ENCODE peak calls at places on chromosomes 3 and 15, in seven cellular contexts. I is K562, C is GM12878, M is upper lobe of left lung, D is HepG2, J is HCT116, R is Panc1. U is an unnamed sample.

GRCh38 chr3:12974819-12975218 is 98.4 kb downstream of the IQSEC1 start:
- ATAC-seq in M (no peak), J (no peak), R (peak), I (no peak), D (no peak), C (peak), U (no peak)

GRCh38 chr3:172296248-172296974 is 151.8 kb downstream of the GHSR start:
- ATAC-seq in R (peak), I (no peak), J (no peak), D (peak), C (no peak), M (no peak), U (no peak)

GRCh38 chr3:48687220-48687678 is 1.5 kb upstream of the NCKIPSD start:
- ATAC-seq in D (no peak), C (no peak), I (no peak), R (no peak), M (no peak), J (no peak), U (no peak)

GRCh38 chr15:40464595-40465185 is 6.1 kb upstream of the CHST14 start:
- ATAC-seq in C (peak), J (no peak), D (no peak), I (no peak), M (no peak), R (no peak), U (no peak)

GRCh38 chr3:119586707-119587317 is 7.5 kb downstream of the ADPRH start:
- ATAC-seq in I (no peak), M (no peak), J (no peak), D (no peak), C (no peak), R (no peak), U (no peak)

GRCh38 chr3:115616461-115616860 is 6.8 kb upstream of the GAP43 start:
- ATAC-seq in D (no peak), R (no peak), M (no peak), C (peak), I (no peak), J (no peak), U (no peak)

GRCh38 chr15:36544518-36545383 is 34.7 kb upstream of the CDIN1 start:
- ATAC-seq in R (no peak), I (no peak), D (no peak), C (no peak), J (no peak), M (no peak), U (no peak)

GRCh38 chr3:129822679-129823078 is 70.8 kb downstream of the TMCC1 start:
- ATAC-seq in R (no peak), D (no peak), M (peak), C (no peak), J (no peak), I (no peak), U (peak)

GRCh38 chr3:24450142-24450932 is 44.3 kb downstream of the THRB start:
- ATAC-seq in M (no peak), I (peak), J (no peak), R (no peak), C (no peak), D (peak), U (no peak)

GRCh38 chr15:64926661-64927060 is 15.0 kb downstream of the ANKDD1A start:
- ATAC-seq in R (no peak), I (no peak), D (no peak), M (no peak), J (no peak), C (no peak), U (no peak)

GRCh38 chr3:126493731-126494130 is 18.0 kb upstream of the ZXDC start:
- ATAC-seq in D (no peak), R (no peak), J (no peak), C (peak), M (no peak), I (no peak), U (no peak)

GRCh38 chr3:114310701-114311100 is 16.9 kb downstream of the TIGIT start:
- ATAC-seq in J (no peak), C (no peak), R (no peak), M (no peak), I (no peak), D (no peak), U (no peak)

GRCh38 chr3:153601422-153601853 is 439.4 kb downstream of the RAP2B start:
- ATAC-seq in C (no peak), I (no peak), M (peak), D (no peak), J (no peak), R (no peak), U (no peak)

GRCh38 chr15:92810418-92811138 is 89.5 kb upstream of the CHD2 start:
- ATAC-seq in M (peak), C (peak), R (peak), D (no peak), I (peak), J (no peak), U (no peak)

GRCh38 chr3:193190387-193190786 is 50.6 kb upstream of the PLAAT1 start:
- ATAC-seq in R (peak), M (peak), I (peak), C (peak), D (peak), J (peak), U (no peak)

GRCh38 chr3:152333928-152334327 is 65.2 kb downstream of the MBNL1 start:
- ATAC-seq in M (no peak), C (peak), R (no peak), J (no peak), D (no peak), I (no peak), U (no peak)

GRCh38 chr3:40337136-40338108 is 27.9 kb downstream of the EIF1B start:
- ATAC-seq in C (peak), M (no peak), R (no peak), I (peak), J (no peak), D (no peak), U (no peak)

GRCh38 chr15:101070502-101071273 is 151.5 kb downstream of the LRRK1 start:
- ATAC-seq in I (no peak), M (peak), R (no peak), C (peak), D (peak), J (no peak), U (peak)

GRCh38 chr3:26438325-26438940 is 184.1 kb upstream of the LRRC3B start:
- ATAC-seq in R (no peak), I (no peak), C (no peak), J (no peak), D (no peak), M (no peak), U (no peak)

GRCh38 chr3:69400688-69401087 is 14.8 kb upstream of the FRMD4B start:
- ATAC-seq in J (no peak), I (no peak), C (no peak), M (no peak), D (no peak), R (no peak), U (no peak)

GRCh38 chr3:16472593-16472992 is 40.9 kb downstream of the RFTN1 start:
- ATAC-seq in I (no peak), R (no peak), M (no peak), J (no peak), D (no peak), C (no peak), U (peak)

GRCh38 chr3:66365023-66365581 is 135.7 kb downstream of the LRIG1 start:
- ATAC-seq in D (no peak), I (no peak), R (no peak), J (no peak), C (no peak), M (no peak), U (no peak)

GRCh38 chr3:43028678-43029490 is 49.8 kb downstream of the GASK1A start:
- ATAC-seq in D (peak), I (peak), J (no peak), R (no peak), C (no peak), M (no peak), U (no peak)

GRCh38 chr3:12356996-12357395 is 68.1 kb downstream of the PPARG start:
- ATAC-seq in D (no peak), I (no peak), C (peak), M (peak), R (peak), J (no peak), U (no peak)

GRCh38 chr3:73623996-73624362 is 762 bp downstream of the PDZRN3 start:
- ATAC-seq in C (no peak), D (no peak), R (no peak), I (no peak), M (peak), J (no peak), U (peak)

GRCh38 chr3:73622135-73622534 is 2.6 kb downstream of the PDZRN3 start:
- ATAC-seq in M (no peak), C (no peak), J (no peak), I (no peak), R (no peak), D (peak), U (peak)

GRCh38 chr3:73624363-73625123 is at the start of gene PDZRN3:
- ATAC-seq in I (no peak), J (no peak), D (peak), M (peak), C (no peak), R (no peak), U (peak)

GRCh38 chr3:73623316-73623715 is 1.4 kb downstream of the PDZRN3 start:
- ATAC-seq in D (no peak), R (no peak), M (no peak), C (no peak), I (no peak), J (no peak), U (no peak)

DNA sequence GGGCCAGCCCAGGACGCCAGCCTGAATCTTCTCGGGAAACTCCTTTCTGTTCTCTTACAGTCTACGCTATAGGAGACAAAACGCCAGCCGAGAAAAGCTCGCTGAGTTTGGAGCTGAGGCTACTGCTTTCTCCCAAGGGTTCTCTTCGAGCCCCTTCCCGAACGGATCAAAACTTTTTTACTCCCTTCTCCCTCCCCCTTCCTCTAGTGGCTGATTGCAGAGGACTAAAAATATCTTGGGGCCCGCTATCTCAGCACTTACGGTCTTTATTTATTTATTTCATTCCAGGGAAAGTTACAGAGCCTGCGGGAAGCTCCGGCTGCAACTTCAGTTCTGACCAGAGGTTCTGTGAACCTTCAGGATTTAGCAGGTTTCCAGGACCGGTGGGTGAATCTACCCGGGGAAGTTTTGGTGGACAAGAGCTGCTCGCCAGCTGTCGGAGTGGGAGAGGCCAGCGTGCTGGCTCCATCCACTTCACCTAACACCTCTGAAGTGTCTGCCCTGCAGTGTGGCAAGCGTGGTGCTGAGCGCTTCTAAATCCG is 454 bp upstream of the PDZRN3 start:
- ATAC-seq in I (no peak), M (peak), D (peak), C (no peak), R (no peak), J (no peak), U (peak)
- H3K27ac ChIP-seq in I (no peak), M (peak), D (no peak), C (no peak), R (no peak), J (no peak), U (peak)

GRCh38 chr15:43510230-43511011 is 7.0 kb upstream of the MAP1A start:
- ATAC-seq in D (peak), M (peak), I (peak), J (peak), R (peak), C (peak), U (peak)
- TF ChIP-seq POLR2AphosphoS5 in D (peak), M (peak), I (peak), J (peak), R (peak), C (peak), U (peak)

GRCh38 chr3:83189634-83190033 is 1428.2 kb upstream of the GBE1 start:
- ATAC-seq in C (peak), J (no peak), I (no peak), M (no peak), R (no peak), D (no peak), U (no peak)
- H3K4me3 ChIP-seq in C (no peak), J (no peak), I (no peak), M (no peak), R (no peak), D (no peak), U (no peak)

DNA sequence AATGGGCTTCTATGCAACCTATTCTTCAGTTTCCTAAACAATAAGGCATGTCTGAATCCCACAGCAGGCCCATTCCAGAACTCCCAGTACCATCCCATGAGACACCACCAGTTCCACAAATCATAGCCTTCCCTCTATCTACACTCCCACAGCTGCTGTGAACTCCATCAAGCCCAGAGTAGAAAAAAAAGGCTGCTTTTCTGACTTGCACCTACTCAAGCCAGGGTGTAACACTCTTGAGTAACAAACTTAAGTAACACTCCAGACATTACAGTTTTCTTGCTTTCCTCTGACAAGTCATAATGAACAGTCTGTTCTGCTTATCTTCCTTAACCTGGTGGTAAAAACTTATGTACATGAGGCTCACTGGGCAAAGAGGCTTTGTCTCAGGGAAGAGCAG is 283.1 kb downstream of the NFKBIZ start:
- ATAC-seq in C (no peak), R (no peak), J (no peak), D (no peak), M (peak), I (no peak), U (peak)
- H3K27ac ChIP-seq in C (no peak), R (no peak), J (no peak), D (no peak), M (peak), I (no peak), U (peak)

DNA sequence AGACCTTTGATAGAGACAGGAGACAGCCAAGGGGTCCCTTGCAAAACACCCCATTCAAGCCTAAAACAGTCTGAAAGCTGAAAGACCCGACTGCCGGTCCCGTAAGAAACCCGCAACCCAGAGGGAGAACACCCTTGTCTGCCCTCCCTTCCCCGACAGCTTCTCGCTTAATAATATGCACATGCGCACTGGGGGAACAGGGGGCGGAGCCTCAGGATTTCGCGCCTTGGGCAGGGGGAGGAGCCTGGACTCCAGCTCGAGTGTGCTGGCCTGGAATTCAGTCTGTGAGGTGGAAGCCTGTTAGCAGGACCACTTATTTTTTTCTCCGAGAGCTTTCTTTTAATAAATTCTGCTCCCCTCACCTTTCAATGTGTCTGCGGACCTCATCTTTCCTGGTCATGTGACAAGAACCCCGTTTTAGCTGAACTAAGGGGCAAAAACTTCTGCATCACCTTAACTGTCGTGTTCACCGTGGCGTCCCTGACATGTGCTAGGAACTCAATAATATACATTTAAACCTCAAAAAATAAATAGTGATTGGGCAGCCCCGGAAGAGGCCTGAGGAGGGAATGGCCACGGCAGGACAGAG is 17.0 kb downstream of the TNFAIP8L3 start:
- ATAC-seq in I (peak), R (no peak), C (peak), J (no peak), M (peak), D (no peak), U (peak)
- TF ChIP-seq POLR2AphosphoS5 in I (no peak), R (no peak), C (peak), J (no peak), M (no peak), D (no peak), U (peak)

GRCh38 chr3:139537795-139538538 is 1.6 kb downstream of the RBP1 start:
- ATAC-seq in J (peak), M (no peak), D (no peak), C (no peak), R (no peak), I (no peak), U (no peak)
- H3K4me3 ChIP-seq in J (peak), M (no peak), D (no peak), C (no peak), R (no peak), I (no peak), U (no peak)

GRCh38 chr3:64152100-64152499 is 73.2 kb downstream of the PRICKLE2 start:
- ATAC-seq in J (no peak), I (no peak), R (no peak), M (peak), D (no peak), C (no peak), U (peak)
- H3K27ac ChIP-seq in J (no peak), I (no peak), R (no peak), M (peak), D (no peak), C (no peak), U (peak)

DNA sequence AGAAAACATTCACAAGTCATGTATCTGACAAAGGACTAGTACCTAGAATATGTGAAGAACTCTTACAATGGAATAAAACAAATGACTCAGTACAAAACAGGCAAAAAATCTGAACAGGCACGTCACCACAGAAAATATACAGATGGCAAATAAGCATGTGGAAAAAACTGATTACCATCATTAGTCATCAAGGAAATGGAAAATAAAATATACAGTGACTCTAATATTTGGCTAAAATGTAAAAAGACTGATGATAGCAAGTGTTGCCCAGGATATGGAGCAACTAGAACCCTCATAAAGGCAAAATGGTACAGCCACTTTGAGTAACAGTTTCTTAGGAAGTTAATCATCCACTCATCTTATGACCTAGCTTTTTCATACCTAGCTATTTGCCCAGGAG is 95.8 kb upstream of the ABHD17C start:
- ATAC-seq in I (no peak), C (no peak), M (no peak), D (no peak), R (no peak), J (no peak), U (no peak)
- TF ChIP-seq POLR2AphosphoS5 in I (no peak), C (no peak), M (no peak), D (no peak), R (no peak), J (no peak), U (no peak)

GRCh38 chr3:151329368-151329767 is at the start of gene P2RY13:
- ATAC-seq in J (no peak), C (no peak), D (no peak), I (no peak), R (no peak), M (peak), U (no peak)
- H3K4me3 ChIP-seq in J (peak), C (no peak), D (no peak), I (no peak), R (no peak), M (no peak), U (no peak)

GRCh38 chr3:189576486-189576885 is 54.7 kb upstream of the TP63 start:
- ATAC-seq in J (no peak), C (no peak), I (no peak), M (no peak), R (no peak), D (no peak), U (no peak)

GRCh38 chr3:189572249-189572648 is 58.9 kb upstream of the TP63 start:
- ATAC-seq in M (no peak), J (no peak), D (no peak), R (no peak), I (no peak), C (peak), U (no peak)

GRCh38 chr3:189570916-189571315 is 60.3 kb upstream of the TP63 start:
- ATAC-seq in M (no peak), C (peak), I (no peak), J (no peak), D (no peak), R (no peak), U (no peak)

GRCh38 chr3:189569473-189569872 is 61.7 kb upstream of the TP63 start:
- ATAC-seq in J (no peak), R (no peak), M (no peak), D (no peak), I (no peak), C (no peak), U (no peak)

GRCh38 chr3:189573004-189573403 is 58.2 kb upstream of the TP63 start:
- ATAC-seq in R (no peak), I (no peak), D (no peak), C (peak), M (no peak), J (no peak), U (no peak)
- H3K27ac ChIP-seq in R (no peak), I (no peak), D (no peak), C (no peak), M (no peak), J (no peak), U (no peak)